ENCODE peak calls at places on chromosomes 7 and 10, in five cellular contexts. I is ovary, Y is tibial nerve, Z is astrocyte of the spinal cord, L is GM20000. M is an unnamed sample.

GRCh38 chr7:155308330-155309020 is 10.8 kb downstream of the INSIG1 start:
- DNase-seq in I (no peak), Y (no peak), Z (no peak), L (no peak), M (no peak)

GRCh38 chr7:111006691-111007090 is 84.2 kb upstream of the LRRN3 start:
- DNase-seq in I (no peak), Y (no peak), Z (peak; percentile 41), L (no peak), M (no peak)

GRCh38 chr7:120554960-120555571 is 282.1 kb downstream of the KCND2 start:
- DNase-seq in I (peak; percentile 19), Y (no peak), Z (peak; percentile 67), L (peak; percentile 30), M (no peak)

GRCh38 chr7:155559519-155560108 is 13.3 kb upstream of the CNPY1 start:
- DNase-seq in I (no peak), Y (no peak), Z (no peak), L (no peak), M (no peak)

GRCh38 chr7:103990991-103991390 is 1.5 kb upstream of the RELN start:
- DNase-seq in I (no peak), Y (no peak), Z (no peak), L (no peak), M (no peak)

GRCh38 chr10:123378302-123378701 is 224.1 kb downstream of the BUB3 start:
- DNase-seq in I (no peak), Y (no peak), Z (no peak), L (no peak), M (no peak)

GRCh38 chr7:74371381-74372059 is 82.2 kb upstream of the GTF2IRD1 start:
- DNase-seq in I (peak; percentile 65), Y (no peak), Z (no peak), L (peak; percentile 63), M (no peak)

GRCh38 chr7:36597099-36597773 is 127.1 kb downstream of the AOAH start:
- DNase-seq in I (no peak), Y (no peak), Z (no peak), L (no peak), M (no peak)

GRCh38 chr10:29841724-29842649 is 207.2 kb upstream of the SVIL start:
- DNase-seq in I (peak; percentile 33), Y (no peak), Z (peak; percentile 78), L (no peak), M (no peak)

GRCh38 chr10:126434235-126434634 is 46.0 kb upstream of the ADAM12 start:
- DNase-seq in I (no peak), Y (no peak), Z (no peak), L (no peak), M (no peak)

GRCh38 chr10:118045842-118046490 is 775 bp downstream of the RAB11FIP2 start:
- DNase-seq in I (no peak), Y (no peak), Z (peak; percentile 38), L (peak; percentile 40), M (peak; percentile 54)

GRCh38 chr10:121495719-121496118 is 102.5 kb downstream of the FGFR2 start:
- DNase-seq in I (no peak), Y (no peak), Z (no peak), L (no peak), M (no peak)

GRCh38 chr7:138661236-138661635 is 39.9 kb downstream of the SVOPL start:
- DNase-seq in I (no peak), Y (no peak), Z (no peak), L (no peak), M (no peak)

GRCh38 chr10:116627386-116627933 is 6.7 kb downstream of the PNLIPRP2 start:
- DNase-seq in I (peak; percentile 62), Y (no peak), Z (no peak), L (peak; percentile 20), M (no peak)

GRCh38 chr10:36489928-36490279 is 635.5 kb upstream of the ANKRD30A start:
- DNase-seq in I (no peak), Y (no peak), Z (peak; percentile 88), L (no peak), M (no peak)

GRCh38 chr7:151103973-151104372 is 17.7 kb downstream of the AGAP3 start:
- DNase-seq in I (no peak), Y (no peak), Z (no peak), L (no peak), M (no peak)

GRCh38 chr7:124246262-124246863 is 213.5 kb upstream of the TMEM229A start:
- DNase-seq in I (no peak), Y (no peak), Z (peak; percentile 43), L (no peak), M (no peak)

GRCh38 chr7:145269418-145270161 is 433.7 kb upstream of the TPK1 start:
- DNase-seq in I (no peak), Y (no peak), Z (no peak), L (no peak), M (no peak)

GRCh38 chr10:110638319-110638718 is 5.8 kb upstream of the RBM20 start:
- DNase-seq in I (no peak), Y (no peak), Z (no peak), L (no peak), M (no peak)

GRCh38 chr7:158710651-158711102 is 6.1 kb upstream of the NCAPG2 start:
- DNase-seq in I (no peak), Y (no peak), Z (peak; percentile 75), L (peak; percentile 32), M (peak; percentile 89)

GRCh38 chr10:20712766-20713165 is 184.3 kb downstream of the NEBL start:
- DNase-seq in I (no peak), Y (no peak), Z (no peak), L (no peak), M (no peak)

GRCh38 chr7:156964971-156965370 is 15.5 kb downstream of the NOM1 start:
- DNase-seq in I (no peak), Y (no peak), Z (no peak), L (no peak), M (no peak)

GRCh38 chr10:111523016-111523415 is 446.2 kb downstream of the ADRA2A start:
- DNase-seq in I (no peak), Y (no peak), Z (no peak), L (no peak), M (no peak)

GRCh38 chr10:51079331-51079730 is 5.0 kb downstream of the PRKG1 start:
- DNase-seq in I (no peak), Y (no peak), Z (no peak), L (no peak), M (no peak)

GRCh38 chr10:55793024-55793423 is 568.0 kb downstream of the ZWINT start:
- DNase-seq in I (no peak), Y (no peak), Z (peak; percentile 9), L (no peak), M (no peak)

GRCh38 chr10:88791924-88792323 is 10.6 kb upstream of the LIPM start:
- DNase-seq in I (no peak), Y (no peak), Z (no peak), L (peak; percentile 27), M (no peak)

GRCh38 chr7:137734221-137734620 is 112.6 kb downstream of the DGKI start:
- DNase-seq in I (no peak), Y (no peak), Z (no peak), L (no peak), M (no peak)

GRCh38 chr7:55181774-55182173 is 163.0 kb downstream of the EGFR start:
- DNase-seq in I (no peak), Y (no peak), Z (no peak), L (no peak), M (no peak)

GRCh38 chr10:73991846-73992245 is 6.1 kb upstream of the VCL start:
- DNase-seq in I (no peak), Y (no peak), Z (no peak), L (peak; percentile 68), M (peak; percentile 81)

GRCh38 chr10:120005408-120006280 is 113.1 kb downstream of the SEC23IP start:
- DNase-seq in I (no peak), Y (no peak), Z (no peak), L (no peak), M (no peak)

GRCh38 chr7:101941481-101942383 is 124.3 kb downstream of the CUX1 start:
- DNase-seq in I (no peak), Y (no peak), Z (peak; percentile 85), L (no peak), M (no peak)

GRCh38 chr10:74825371-74826141 is 844 bp upstream of the KAT6B start:
- DNase-seq in I (no peak), Y (peak; percentile 16), Z (no peak), L (peak; percentile 78), M (peak; percentile 51)

GRCh38 chr7:112206238-112207105 is at the start of the genes DOCK4 and ZNF277:
- DNase-seq in I (peak; percentile 100), Y (peak; percentile 99), Z (peak; percentile 100), L (peak; percentile 96), M (peak; percentile 99)
- TF ChIP-seq CTCF in I (no peak), Y (peak; percentile 17), Z (no peak), L (no peak), M (no peak)

DNA sequence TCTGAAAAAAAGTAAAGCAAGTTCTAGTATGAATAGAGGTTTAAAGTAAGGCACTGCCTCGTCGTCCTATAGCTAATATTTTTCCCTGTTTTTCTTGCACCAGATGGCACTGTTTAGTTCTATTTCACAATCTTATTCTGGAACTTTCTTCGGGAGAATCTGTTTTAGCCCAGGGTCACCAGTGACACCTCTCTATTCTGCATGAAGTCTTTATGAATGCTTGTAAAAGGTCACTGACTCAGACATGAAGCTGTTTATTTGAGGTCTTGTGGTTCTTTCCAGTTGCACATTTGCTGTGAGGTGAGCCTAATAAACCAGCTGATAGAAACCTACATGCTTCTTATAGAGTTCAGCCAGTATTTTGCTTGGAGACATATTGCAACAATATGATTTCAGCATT is 444.3 kb downstream of the AUTS2 start:
- DNase-seq in I (no peak), Y (no peak), Z (peak; percentile 52), L (no peak), M (no peak)
- TF ChIP-seq CTCF in I (peak; percentile 26), Y (peak; percentile 48), Z (peak; percentile 29), L (no peak), M (no peak)

GRCh38 chr7:50405246-50405645 is 44.9 kb downstream of the FIGNL1 start:
- DNase-seq in I (no peak), Y (no peak), Z (no peak), L (peak; percentile 69), M (no peak)

GRCh38 chr7:50406935-50407334 is 43.2 kb downstream of the FIGNL1 start:
- DNase-seq in I (no peak), Y (no peak), Z (no peak), L (no peak), M (no peak)

GRCh38 chr7:50400114-50400513 is 50.0 kb downstream of the FIGNL1 start:
- DNase-seq in I (no peak), Y (no peak), Z (no peak), L (no peak), M (no peak)

GRCh38 chr7:50399635-50400034 is 50.5 kb downstream of the FIGNL1 start:
- DNase-seq in I (no peak), Y (no peak), Z (no peak), L (no peak), M (no peak)

GRCh38 chr7:50404392-50404791 is 45.8 kb downstream of the FIGNL1 start:
- DNase-seq in I (no peak), Y (no peak), Z (no peak), L (no peak), M (no peak)
- TF ChIP-seq CTCF in I (no peak), Y (no peak), Z (no peak), L (no peak), M (peak; percentile 29)

GRCh38 chr7:35483568-35483967 is 211.4 kb downstream of the HERPUD2 start:
- DNase-seq in I (no peak), Y (no peak), Z (no peak), L (no peak), M (no peak)

GRCh38 chr7:35474100-35474499 is 220.2 kb upstream of the TBX20 start:
- DNase-seq in I (no peak), Y (no peak), Z (no peak), L (no peak), M (no peak)

GRCh38 chr7:35482231-35482630 is 212.7 kb downstream of the HERPUD2 start:
- DNase-seq in I (no peak), Y (no peak), Z (no peak), L (no peak), M (no peak)

GRCh38 chr7:35477609-35478008 is 217.3 kb downstream of the HERPUD2 start:
- DNase-seq in I (no peak), Y (no peak), Z (no peak), L (no peak), M (no peak)
- TF ChIP-seq CTCF in I (no peak), Y (no peak), Z (no peak), L (no peak), M (no peak)